ENCODE peak calls at places on chromosomes 2 and 18, in nine cellular contexts. One of them, this sample, is unnamed.

GRCh38 chr2:30270166-30270565 is 38.8 kb downstream of the LBH start:
- DNase-seq in heart right ventricle: no peak
- DNase-seq in astrocyte of the spinal cord: no peak
- DNase-seq in NB4: no peak
- DNase-seq in A549: no peak
- DNase-seq in psoas muscle: no peak
- DNase-seq in astrocyte: no peak
- DNase-seq in left ventricle myocardium inferior: no peak
- DNase-seq in upper lobe of left lung: no peak
- DNase-seq in this sample: no peak

GRCh38 chr2:174292908-174293307 is 41.8 kb upstream of the SP9 start:
- DNase-seq in heart right ventricle: no peak
- DNase-seq in astrocyte of the spinal cord: no peak
- DNase-seq in NB4: no peak
- DNase-seq in A549: no peak
- DNase-seq in psoas muscle: no peak
- DNase-seq in astrocyte: no peak
- DNase-seq in left ventricle myocardium inferior: no peak
- DNase-seq in upper lobe of left lung: no peak
- DNase-seq in this sample: no peak

GRCh38 chr2:199602271-199602895 is 144.6 kb upstream of the SATB2 start:
- DNase-seq in heart right ventricle: no peak
- DNase-seq in astrocyte of the spinal cord: no peak
- DNase-seq in NB4: peak; percentile 60
- DNase-seq in A549: peak; percentile 6
- DNase-seq in psoas muscle: no peak
- DNase-seq in astrocyte: no peak
- DNase-seq in left ventricle myocardium inferior: no peak
- DNase-seq in upper lobe of left lung: no peak
- DNase-seq in this sample: no peak

GRCh38 chr18:45166341-45167108 is 448.8 kb upstream of the SLC14A2 start:
- DNase-seq in heart right ventricle: no peak
- DNase-seq in astrocyte of the spinal cord: peak; percentile 67
- DNase-seq in NB4: no peak
- DNase-seq in A549: peak; percentile 5
- DNase-seq in psoas muscle: peak; percentile 41
- DNase-seq in astrocyte: peak; percentile 90
- DNase-seq in left ventricle myocardium inferior: no peak
- DNase-seq in upper lobe of left lung: no peak
- DNase-seq in this sample: peak; percentile 99

GRCh38 chr2:24855703-24856102 is 62.5 kb downstream of the CENPO start:
- DNase-seq in heart right ventricle: peak; percentile 51
- DNase-seq in astrocyte of the spinal cord: peak; percentile 61
- DNase-seq in NB4: peak; percentile 62
- DNase-seq in A549: no peak
- DNase-seq in psoas muscle: peak; percentile 67
- DNase-seq in astrocyte: peak; percentile 24
- DNase-seq in left ventricle myocardium inferior: peak; percentile 61
- DNase-seq in upper lobe of left lung: no peak
- DNase-seq in this sample: peak; percentile 61

GRCh38 chr2:43486604-43487003 is 109.2 kb downstream of the THADA start:
- DNase-seq in heart right ventricle: no peak
- DNase-seq in astrocyte of the spinal cord: peak; percentile 10
- DNase-seq in NB4: no peak
- DNase-seq in A549: no peak
- DNase-seq in psoas muscle: no peak
- DNase-seq in astrocyte: no peak
- DNase-seq in left ventricle myocardium inferior: no peak
- DNase-seq in upper lobe of left lung: no peak
- DNase-seq in this sample: peak; percentile 42

GRCh38 chr18:74496508-74497307 is 545 bp downstream of the CNDP2 start:
- DNase-seq in heart right ventricle: peak; percentile 76
- DNase-seq in astrocyte of the spinal cord: peak; percentile 47
- DNase-seq in NB4: peak; percentile 56
- DNase-seq in A549: peak; percentile 44
- DNase-seq in psoas muscle: peak; percentile 70
- DNase-seq in astrocyte: peak; percentile 37
- DNase-seq in left ventricle myocardium inferior: peak; percentile 68
- DNase-seq in upper lobe of left lung: no peak
- DNase-seq in this sample: peak; percentile 57

GRCh38 chr2:74814102-74814501 is 19.8 kb upstream of the HK2 start:
- DNase-seq in heart right ventricle: no peak
- DNase-seq in astrocyte of the spinal cord: no peak
- DNase-seq in NB4: no peak
- DNase-seq in A549: no peak
- DNase-seq in psoas muscle: no peak
- DNase-seq in astrocyte: no peak
- DNase-seq in left ventricle myocardium inferior: no peak
- DNase-seq in upper lobe of left lung: no peak
- DNase-seq in this sample: no peak

GRCh38 chr2:62931536-62931935 is 119.1 kb upstream of the OTX1 start:
- DNase-seq in heart right ventricle: no peak
- DNase-seq in astrocyte of the spinal cord: no peak
- DNase-seq in NB4: no peak
- DNase-seq in A549: no peak
- DNase-seq in psoas muscle: no peak
- DNase-seq in astrocyte: no peak
- DNase-seq in left ventricle myocardium inferior: no peak
- DNase-seq in upper lobe of left lung: no peak
- DNase-seq in this sample: no peak

GRCh38 chr2:19021100-19021476 is 337.3 kb downstream of the OSR1 start:
- DNase-seq in heart right ventricle: no peak
- DNase-seq in astrocyte of the spinal cord: peak; percentile 89
- DNase-seq in NB4: no peak
- DNase-seq in A549: peak; percentile 10
- DNase-seq in psoas muscle: no peak
- DNase-seq in astrocyte: peak; percentile 94
- DNase-seq in left ventricle myocardium inferior: no peak
- DNase-seq in upper lobe of left lung: no peak
- DNase-seq in this sample: peak; percentile 93

GRCh38 chr2:11343626-11344341 is 652 bp downstream of the ROCK2 start:
- DNase-seq in heart right ventricle: peak; percentile 62
- DNase-seq in astrocyte of the spinal cord: peak; percentile 27
- DNase-seq in NB4: peak; percentile 71
- DNase-seq in A549: peak; percentile 36
- DNase-seq in psoas muscle: peak; percentile 62
- DNase-seq in astrocyte: peak; percentile 12
- DNase-seq in left ventricle myocardium inferior: peak; percentile 58
- DNase-seq in upper lobe of left lung: peak; percentile 88
- DNase-seq in this sample: no peak

GRCh38 chr2:37653805-37654378 is 17.6 kb downstream of the CDC42EP3 start:
- DNase-seq in heart right ventricle: peak; percentile 68
- DNase-seq in astrocyte of the spinal cord: no peak
- DNase-seq in NB4: peak; percentile 84
- DNase-seq in A549: no peak
- DNase-seq in psoas muscle: peak; percentile 73
- DNase-seq in astrocyte: no peak
- DNase-seq in left ventricle myocardium inferior: peak; percentile 79
- DNase-seq in upper lobe of left lung: no peak
- DNase-seq in this sample: peak; percentile 43

DNA sequence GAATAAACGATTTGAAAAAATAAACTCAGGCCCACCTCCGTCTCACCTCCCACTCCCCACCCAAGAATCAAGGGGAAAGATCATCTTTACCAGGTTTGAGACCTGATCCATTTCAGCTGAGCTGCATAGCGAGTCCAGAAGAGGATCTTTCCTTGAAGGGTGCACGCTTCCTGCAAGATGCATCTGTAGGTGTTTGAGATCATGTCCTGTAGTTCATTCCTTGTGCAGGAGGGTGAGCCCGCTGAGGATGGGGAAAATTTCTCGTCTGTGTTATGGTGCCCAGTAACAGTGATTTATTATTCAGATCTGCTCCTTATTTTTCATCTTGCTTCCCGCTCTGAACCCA is 642 bp downstream of the TMEM169 start:
- DNase-seq in heart right ventricle: no peak
- DNase-seq in astrocyte of the spinal cord: no peak
- DNase-seq in NB4: no peak
- DNase-seq in A549: peak; percentile 35
- DNase-seq in psoas muscle: no peak
- DNase-seq in astrocyte: no peak
- DNase-seq in left ventricle myocardium inferior: no peak
- DNase-seq in upper lobe of left lung: no peak
- DNase-seq in this sample: no peak
- H3K4me3 ChIP-seq in heart right ventricle: peak overlapping the region; percentile 70
- H3K4me3 ChIP-seq in astrocyte of the spinal cord: peak overlapping the region; percentile 74
- H3K4me3 ChIP-seq in NB4: no peak overlapping the region
- H3K4me3 ChIP-seq in A549: peak overlapping the region; percentile 59
- H3K4me3 ChIP-seq in psoas muscle: peak overlapping the region; percentile 76
- H3K4me3 ChIP-seq in astrocyte: peak overlapping the region; percentile 80
- H3K4me3 ChIP-seq in left ventricle myocardium inferior: peak overlapping the region; percentile 75
- H3K4me3 ChIP-seq in upper lobe of left lung: peak overlapping the region; percentile 58
- H3K4me3 ChIP-seq in this sample: peak overlapping the region; percentile 85

GRCh38 chr18:8478166-8478967 is 130.9 kb upstream of the RAB12 start:
- DNase-seq in heart right ventricle: peak; percentile 64
- DNase-seq in astrocyte of the spinal cord: peak; percentile 41
- DNase-seq in NB4: peak; percentile 44
- DNase-seq in A549: peak; percentile 67
- DNase-seq in psoas muscle: peak; percentile 51
- DNase-seq in astrocyte: peak; percentile 6
- DNase-seq in left ventricle myocardium inferior: peak; percentile 44
- DNase-seq in upper lobe of left lung: no peak
- DNase-seq in this sample: peak; percentile 39
- TF ChIP-seq CTCF in heart right ventricle: peak; percentile 75
- TF ChIP-seq CTCF in astrocyte of the spinal cord: peak; percentile 97
- TF ChIP-seq CTCF in NB4: peak; percentile 84
- TF ChIP-seq CTCF in A549: peak; percentile 43
- TF ChIP-seq CTCF in psoas muscle: peak; percentile 73
- TF ChIP-seq CTCF in astrocyte: peak; percentile 77
- TF ChIP-seq CTCF in left ventricle myocardium inferior: peak; percentile 82
- TF ChIP-seq CTCF in upper lobe of left lung: peak; percentile 80
- TF ChIP-seq CTCF in this sample: peak; percentile 89

DNA sequence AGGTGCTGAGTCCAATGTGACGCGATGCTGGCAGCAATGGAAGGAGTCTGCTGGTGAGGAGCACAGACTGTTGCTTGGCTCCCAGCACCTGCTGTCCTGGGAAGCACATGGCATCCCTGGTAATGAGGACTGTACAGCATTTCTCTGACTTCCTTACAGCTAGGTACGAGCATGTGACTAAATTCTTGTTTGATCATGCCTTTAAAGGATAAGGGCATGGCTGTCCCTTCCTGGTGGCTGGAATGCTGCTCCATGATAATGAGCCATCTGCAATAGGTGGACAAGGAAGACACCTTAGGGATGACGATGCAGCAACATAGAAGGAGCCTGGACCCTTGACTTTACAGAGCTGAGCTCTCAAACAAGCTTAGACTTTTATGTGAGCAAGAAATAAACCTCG is 278.0 kb upstream of the SPRED2 start:
- DNase-seq in heart right ventricle: no peak
- DNase-seq in astrocyte of the spinal cord: no peak
- DNase-seq in NB4: no peak
- DNase-seq in A549: no peak
- DNase-seq in psoas muscle: no peak
- DNase-seq in astrocyte: no peak
- DNase-seq in left ventricle myocardium inferior: no peak
- DNase-seq in upper lobe of left lung: no peak
- DNase-seq in this sample: no peak
- H3K4me3 ChIP-seq in heart right ventricle: no peak overlapping the region
- H3K4me3 ChIP-seq in astrocyte of the spinal cord: no peak overlapping the region
- H3K4me3 ChIP-seq in NB4: no peak overlapping the region
- H3K4me3 ChIP-seq in A549: no peak overlapping the region
- H3K4me3 ChIP-seq in psoas muscle: no peak overlapping the region
- H3K4me3 ChIP-seq in astrocyte: no peak overlapping the region
- H3K4me3 ChIP-seq in left ventricle myocardium inferior: no peak overlapping the region
- H3K4me3 ChIP-seq in upper lobe of left lung: no peak overlapping the region
- H3K4me3 ChIP-seq in this sample: no peak overlapping the region

GRCh38 chr2:207311316-207312005 is 145.7 kb upstream of the KLF7 start:
- DNase-seq in heart right ventricle: no peak
- DNase-seq in astrocyte of the spinal cord: peak; percentile 95
- DNase-seq in NB4: peak; percentile 73
- DNase-seq in A549: peak; percentile 11
- DNase-seq in psoas muscle: peak; percentile 25
- DNase-seq in astrocyte: peak; percentile 85
- DNase-seq in left ventricle myocardium inferior: no peak
- DNase-seq in upper lobe of left lung: no peak
- DNase-seq in this sample: peak; percentile 98
- TF ChIP-seq CTCF in heart right ventricle: peak; percentile 40
- TF ChIP-seq CTCF in astrocyte of the spinal cord: peak; percentile 52
- TF ChIP-seq CTCF in NB4: no peak
- TF ChIP-seq CTCF in A549: no peak
- TF ChIP-seq CTCF in psoas muscle: no peak
- TF ChIP-seq CTCF in astrocyte: peak; percentile 44
- TF ChIP-seq CTCF in left ventricle myocardium inferior: peak; percentile 33
- TF ChIP-seq CTCF in upper lobe of left lung: peak; percentile 18
- TF ChIP-seq CTCF in this sample: peak; percentile 57

GRCh38 chr18:9104244-9104901 is 1.9 kb downstream of the NDUFV2 start:
- DNase-seq in heart right ventricle: no peak
- DNase-seq in astrocyte of the spinal cord: no peak
- DNase-seq in NB4: no peak
- DNase-seq in A549: no peak
- DNase-seq in psoas muscle: no peak
- DNase-seq in astrocyte: no peak
- DNase-seq in left ventricle myocardium inferior: no peak
- DNase-seq in upper lobe of left lung: no peak
- DNase-seq in this sample: no peak
- H3K4me3 ChIP-seq in heart right ventricle: peak overlapping the region; percentile 74
- H3K4me3 ChIP-seq in astrocyte of the spinal cord: peak overlapping the region; percentile 82
- H3K4me3 ChIP-seq in NB4: peak overlapping the region; percentile 99
- H3K4me3 ChIP-seq in A549: peak overlapping the region; percentile 69
- H3K4me3 ChIP-seq in psoas muscle: peak overlapping the region; percentile 93
- H3K4me3 ChIP-seq in astrocyte: peak overlapping the region; percentile 96
- H3K4me3 ChIP-seq in left ventricle myocardium inferior: peak overlapping the region; percentile 88
- H3K4me3 ChIP-seq in upper lobe of left lung: peak overlapping the region; percentile 64
- H3K4me3 ChIP-seq in this sample: peak overlapping the region; percentile 88

GRCh38 chr2:212640428-212640827 is 101.8 kb upstream of the ERBB4 start:
- DNase-seq in heart right ventricle: no peak
- DNase-seq in astrocyte of the spinal cord: no peak
- DNase-seq in NB4: no peak
- DNase-seq in A549: no peak
- DNase-seq in psoas muscle: no peak
- DNase-seq in astrocyte: no peak
- DNase-seq in left ventricle myocardium inferior: no peak
- DNase-seq in upper lobe of left lung: no peak
- DNase-seq in this sample: no peak
- TF ChIP-seq CTCF in heart right ventricle: no peak
- TF ChIP-seq CTCF in astrocyte of the spinal cord: no peak
- TF ChIP-seq CTCF in NB4: no peak
- TF ChIP-seq CTCF in A549: no peak
- TF ChIP-seq CTCF in psoas muscle: no peak
- TF ChIP-seq CTCF in astrocyte: no peak
- TF ChIP-seq CTCF in left ventricle myocardium inferior: no peak
- TF ChIP-seq CTCF in upper lobe of left lung: no peak
- TF ChIP-seq CTCF in this sample: no peak

DNA sequence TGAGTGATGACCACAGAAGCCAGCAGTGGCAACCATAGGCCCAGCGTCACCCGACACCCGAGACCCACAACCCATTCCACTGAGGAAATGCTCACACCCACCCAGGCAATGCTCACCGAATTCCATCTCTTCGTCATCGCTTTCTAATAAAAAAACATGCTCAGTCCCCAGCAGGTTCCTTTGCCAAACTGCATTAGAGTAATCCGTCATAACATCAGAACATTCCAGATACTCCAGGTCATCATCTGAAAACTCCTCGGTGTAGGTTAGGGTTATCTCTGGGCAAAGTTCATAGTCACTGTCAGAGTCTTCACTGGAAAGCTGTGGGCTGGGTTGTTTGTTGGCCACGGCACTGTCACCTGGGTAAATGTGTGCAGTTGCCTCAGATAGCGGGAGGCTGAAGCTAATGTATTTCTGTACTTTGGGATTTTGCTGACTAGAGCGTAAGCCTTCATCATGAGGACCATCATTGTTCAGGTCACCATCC is 49.3 kb downstream of the ALPK2 start:
- DNase-seq in heart right ventricle: no peak
- DNase-seq in astrocyte of the spinal cord: peak; percentile 83
- DNase-seq in NB4: no peak
- DNase-seq in A549: peak; percentile 63
- DNase-seq in psoas muscle: no peak
- DNase-seq in astrocyte: peak; percentile 95
- DNase-seq in left ventricle myocardium inferior: no peak
- DNase-seq in upper lobe of left lung: no peak
- DNase-seq in this sample: peak; percentile 95
- H3K4me3 ChIP-seq in heart right ventricle: no peak overlapping the region
- H3K4me3 ChIP-seq in astrocyte of the spinal cord: peak overlapping the region; percentile 50
- H3K4me3 ChIP-seq in NB4: no peak overlapping the region
- H3K4me3 ChIP-seq in A549: peak overlapping the region; percentile 58
- H3K4me3 ChIP-seq in psoas muscle: peak overlapping the region; percentile 64
- H3K4me3 ChIP-seq in astrocyte: peak overlapping the region; percentile 87
- H3K4me3 ChIP-seq in left ventricle myocardium inferior: no peak overlapping the region
- H3K4me3 ChIP-seq in upper lobe of left lung: no peak overlapping the region
- H3K4me3 ChIP-seq in this sample: peak overlapping the region; percentile 85

This sample was measured in AG10803.